ENCODE peak calls at places on chromosomes 4 and X, in seven cellular contexts. Y is endothelial cell of umbilical vein, A is osteocyte, H is MM.1S, Z is neural crest cell, W is suprapubic skin, Q is heart right ventricle. E is an unnamed sample.

GRCh38 chr4:68176904-68177303 is 47.2 kb upstream of the TMPRSS11F start:
- DNase-seq in Y (no peak), A (no peak), H (no peak), Z (no peak), W (no peak), Q (no peak), E (no peak)

GRCh38 chr4:139814285-139815015 is 148.8 kb downstream of the MGST2 start:
- DNase-seq in Y (peak), A (no peak), H (no peak), Z (no peak), W (no peak), Q (peak), E (peak)

GRCh38 chr4:74848774-74849173 is 54.5 kb upstream of the BTC start:
- DNase-seq in Y (no peak), A (no peak), H (no peak), Z (no peak), W (no peak), Q (no peak), E (no peak)

GRCh38 chr4:168815373-168816345 is 194.4 kb downstream of the CBR4 start:
- DNase-seq in Y (peak), A (no peak), H (no peak), Z (no peak), W (no peak), Q (no peak), E (peak)

GRCh38 chr4:106502106-106502699 is 133.6 kb upstream of the GIMD1 start:
- DNase-seq in Y (peak), A (no peak), H (peak), Z (peak), W (no peak), Q (peak), E (peak)

GRCh38 chrX:152915541-152916241 is 17.8 kb downstream of the ZNF185 start:
- DNase-seq in Y (peak), A (no peak), H (peak), Z (peak), W (no peak), Q (no peak), E (peak)

GRCh38 chrX:24301060-24301459 is 12.8 kb downstream of the SUPT20HL2 start:
- DNase-seq in Y (no peak), A (no peak), H (no peak), Z (no peak), W (no peak), Q (no peak), E (peak)

GRCh38 chrX:69031181-69031580 is 134.1 kb downstream of the PJA1 start:
- DNase-seq in Y (peak), A (peak), H (no peak), Z (no peak), W (no peak), Q (no peak), E (no peak)

GRCh38 chr4:74364649-74365491 is at the start of gene EREG:
- DNase-seq in Y (peak), A (peak), H (no peak), Z (peak), W (no peak), Q (peak), E (peak)

GRCh38 chr4:151291485-151291884 is 14.5 kb downstream of the PRSS48 start:
- DNase-seq in Y (no peak), A (no peak), H (no peak), Z (no peak), W (no peak), Q (no peak), E (no peak)

GRCh38 chr4:48483006-48483776 is at the start of gene SLC10A4:
- DNase-seq in Y (no peak), A (no peak), H (no peak), Z (peak), W (no peak), Q (no peak), E (no peak)

GRCh38 chrX:43552166-43552565 is 103.9 kb upstream of the MAOA start:
- DNase-seq in Y (no peak), A (no peak), H (no peak), Z (no peak), W (no peak), Q (no peak), E (no peak)

GRCh38 chrX:120358687-120359086 is 3.2 kb upstream of the ATP1B4 start:
- DNase-seq in Y (no peak), A (no peak), H (no peak), Z (no peak), W (no peak), Q (no peak), E (no peak)

GRCh38 chrX:55919367-55920221 is 202.0 kb downstream of the RRAGB start:
- DNase-seq in Y (no peak), A (no peak), H (peak), Z (no peak), W (no peak), Q (no peak), E (no peak)

GRCh38 chrX:115324194-115324593 is 34.7 kb downstream of the LUZP4 start:
- DNase-seq in Y (peak), A (no peak), H (no peak), Z (no peak), W (no peak), Q (peak), E (peak)

GRCh38 chr4:6907658-6908191 is 1.9 kb upstream of the TBC1D14 start:
- DNase-seq in Y (peak), A (no peak), H (no peak), Z (no peak), W (peak), Q (peak), E (peak)

GRCh38 chr4:88533937-88534750 is 10.6 kb upstream of the PYURF start:
- DNase-seq in Y (peak), A (no peak), H (no peak), Z (no peak), W (no peak), Q (no peak), E (peak)

GRCh38 chr4:152323221-152323620 is 212.7 kb downstream of the FBXW7 start:
- DNase-seq in Y (no peak), A (no peak), H (no peak), Z (no peak), W (no peak), Q (no peak), E (no peak)

GRCh38 chr4:163895369-163896005 is 401.0 kb downstream of the TMA16 start:
- DNase-seq in Y (no peak), A (no peak), H (no peak), Z (no peak), W (no peak), Q (no peak), E (no peak)

GRCh38 chrX:2635366-2635765 is 55.7 kb upstream of the CD99 start:
- DNase-seq in Y (no peak), A (no peak), H (no peak), Z (no peak), W (no peak), Q (no peak), E (no peak)

GRCh38 chr4:10108818-10109783 is 7.5 kb downstream of the WDR1 start:
- DNase-seq in Y (no peak), A (no peak), H (no peak), Z (no peak), W (no peak), Q (no peak), E (no peak)

GRCh38 chrX:2572740-2573139 is 72.0 kb upstream of the DHRSX start:
- DNase-seq in Y (no peak), A (no peak), H (no peak), Z (no peak), W (no peak), Q (no peak), E (peak)

GRCh38 chr4:184010696-184011095 is 105.6 kb downstream of the STOX2 start:
- DNase-seq in Y (no peak), A (peak), H (no peak), Z (no peak), W (no peak), Q (no peak), E (no peak)

GRCh38 chrX:24479924-24480722 is 15.0 kb downstream of the PDK3 start:
- DNase-seq in Y (peak), A (no peak), H (peak), Z (no peak), W (no peak), Q (peak), E (no peak)

GRCh38 chr4:161256716-161257115 is 907.1 kb downstream of the FSTL5 start:
- DNase-seq in Y (peak), A (no peak), H (peak), Z (no peak), W (no peak), Q (no peak), E (no peak)

GRCh38 chrX:74465424-74465823 is 44.1 kb downstream of the SLC16A2 start:
- DNase-seq in Y (no peak), A (no peak), H (no peak), Z (no peak), W (no peak), Q (no peak), E (peak)

GRCh38 chr4:148935179-148935578 is 493.0 kb upstream of the NR3C2 start:
- DNase-seq in Y (no peak), A (no peak), H (no peak), Z (no peak), W (no peak), Q (no peak), E (no peak)

GRCh38 chr4:67558493-67558892 is at the start of gene STAP1:
- DNase-seq in Y (no peak), A (no peak), H (peak), Z (no peak), W (no peak), Q (no peak), E (no peak)

GRCh38 chr4:158302076-158302866 is 92.0 kb downstream of the TMEM144 start:
- DNase-seq in Y (peak), A (no peak), H (no peak), Z (no peak), W (no peak), Q (no peak), E (peak)

DNA sequence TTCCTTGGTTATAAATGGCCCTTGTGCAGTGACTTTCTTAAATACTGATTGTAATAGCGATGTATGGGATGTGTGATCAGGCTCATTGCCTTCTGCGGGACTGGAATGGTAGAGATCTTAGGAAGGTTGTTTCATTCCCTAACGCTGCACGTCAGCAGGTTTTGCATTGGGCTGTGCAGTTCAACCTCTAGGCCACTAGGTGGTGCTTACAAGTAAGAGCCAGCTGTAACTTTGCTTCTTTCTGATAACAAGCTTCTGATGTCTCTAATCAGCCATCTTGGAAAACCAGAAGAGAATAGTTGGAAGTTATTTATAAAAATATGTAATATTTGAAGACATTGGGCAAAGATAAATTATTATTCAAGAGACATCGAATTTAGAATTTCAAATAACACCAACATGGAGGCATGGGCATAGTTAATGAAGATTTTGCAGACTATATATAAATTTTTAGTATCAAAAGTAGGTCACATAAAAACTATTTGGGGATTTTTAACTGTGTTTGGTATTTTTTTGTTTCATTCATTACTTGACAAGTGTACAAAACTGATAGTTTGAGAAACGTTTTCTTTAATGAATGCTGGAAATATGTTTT is 339.7 kb upstream of the PCDH7 start:
- DNase-seq in Y (peak), A (no peak), H (peak), Z (peak), W (no peak), Q (no peak), E (peak)
- TF ChIP-seq CTCF in Y (peak), A (peak), H (peak), Z (peak), W (peak), Q (peak), E (peak)

GRCh38 chrX:45198301-45198700 is 2.4 kb downstream of the DIPK2B start:
- DNase-seq in Y (peak), A (no peak), H (no peak), Z (no peak), W (no peak), Q (no peak), E (peak)
- TF ChIP-seq CTCF in Y (no peak), A (no peak), H (no peak), Z (no peak), W (no peak), Q (no peak), E (no peak)

DNA sequence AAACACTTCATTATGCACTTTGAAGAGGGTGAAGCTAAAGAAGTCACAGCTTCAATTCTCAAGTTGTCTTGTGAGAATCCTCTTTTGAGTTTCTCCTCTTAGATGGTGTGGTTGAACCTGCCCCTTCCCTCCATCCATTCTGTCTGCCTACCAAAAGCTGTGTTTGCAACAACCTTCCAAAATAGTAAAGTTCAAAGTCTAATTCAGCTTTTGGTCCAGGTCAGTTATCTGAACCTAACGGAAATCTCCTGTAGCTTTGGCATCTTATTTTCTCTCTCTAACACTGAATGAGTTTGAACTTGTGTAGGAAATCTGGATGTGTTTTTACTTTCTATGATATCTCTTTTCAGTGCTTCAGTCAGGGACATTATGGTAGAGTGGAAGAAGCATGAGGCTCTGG is 201.7 kb upstream of the AR start:
- DNase-seq in Y (no peak), A (no peak), H (no peak), Z (no peak), W (no peak), Q (no peak), E (no peak)
- TF ChIP-seq CTCF in Y (no peak), A (no peak), H (no peak), Z (no peak), W (no peak), Q (no peak), E (no peak)

DNA sequence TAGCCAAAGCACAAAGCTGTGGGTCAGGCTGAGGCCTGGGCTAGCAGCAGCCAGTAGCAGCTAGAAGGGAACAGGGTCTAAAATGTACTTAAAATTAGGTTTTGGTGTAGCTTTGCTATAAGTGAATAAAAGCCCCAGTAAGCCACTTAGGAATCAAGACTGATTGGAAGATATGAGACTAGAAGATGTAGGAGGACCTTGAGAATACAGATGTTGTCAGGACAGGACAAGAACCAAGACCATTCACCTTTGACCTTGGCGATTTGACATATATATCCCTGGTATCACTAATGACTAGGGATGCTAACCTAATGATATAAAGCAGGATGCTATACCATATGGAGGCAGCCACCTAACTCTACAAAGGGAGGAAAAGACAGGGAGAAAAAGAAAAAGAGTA is 238.1 kb downstream of the FBXO8 start:
- DNase-seq in Y (no peak), A (no peak), H (no peak), Z (no peak), W (no peak), Q (no peak), E (no peak)
- TF ChIP-seq CTCF in Y (no peak), A (no peak), H (no peak), Z (no peak), W (no peak), Q (no peak), E (no peak)

GRCh38 chrX:39164212-39164611 is 363.0 kb downstream of the MID1IP1 start:
- DNase-seq in Y (no peak), A (no peak), H (no peak), Z (no peak), W (no peak), Q (no peak), E (no peak)

GRCh38 chrX:39165185-39165584 is 363.9 kb downstream of the MID1IP1 start:
- DNase-seq in Y (no peak), A (no peak), H (no peak), Z (no peak), W (no peak), Q (no peak), E (no peak)

GRCh38 chrX:39163585-39163984 is 362.3 kb downstream of the MID1IP1 start:
- DNase-seq in Y (no peak), A (no peak), H (no peak), Z (no peak), W (no peak), Q (no peak), E (no peak)

GRCh38 chrX:39161856-39162255 is 360.6 kb downstream of the MID1IP1 start:
- DNase-seq in Y (no peak), A (no peak), H (no peak), Z (no peak), W (no peak), Q (no peak), E (no peak)

DNA sequence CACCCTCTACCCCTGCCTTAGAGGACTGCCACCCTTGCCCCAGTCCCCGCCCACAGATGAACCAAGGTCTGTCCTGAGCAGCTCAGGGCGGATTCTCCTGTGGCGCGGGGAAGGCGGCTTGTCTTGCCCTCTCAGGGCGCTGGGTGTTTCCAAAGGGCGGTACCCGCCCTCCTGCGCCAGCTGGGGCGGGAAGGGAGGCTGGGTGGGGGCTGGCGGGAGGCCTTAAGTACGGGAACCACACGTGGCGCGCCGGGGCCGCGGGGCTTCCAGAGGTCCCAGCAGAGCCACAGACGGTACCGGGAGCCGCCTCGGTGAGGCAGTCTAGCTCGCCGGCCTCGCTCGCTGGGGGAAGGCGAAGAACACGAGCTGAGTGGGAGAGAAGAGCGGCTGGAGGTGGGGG is 361.1 kb downstream of the MID1IP1 start:
- DNase-seq in Y (no peak), A (no peak), H (no peak), Z (peak), W (no peak), Q (no peak), E (no peak)
- TF ChIP-seq CTCF in Y (no peak), A (no peak), H (no peak), Z (peak), W (peak), Q (no peak), E (no peak)

DNA sequence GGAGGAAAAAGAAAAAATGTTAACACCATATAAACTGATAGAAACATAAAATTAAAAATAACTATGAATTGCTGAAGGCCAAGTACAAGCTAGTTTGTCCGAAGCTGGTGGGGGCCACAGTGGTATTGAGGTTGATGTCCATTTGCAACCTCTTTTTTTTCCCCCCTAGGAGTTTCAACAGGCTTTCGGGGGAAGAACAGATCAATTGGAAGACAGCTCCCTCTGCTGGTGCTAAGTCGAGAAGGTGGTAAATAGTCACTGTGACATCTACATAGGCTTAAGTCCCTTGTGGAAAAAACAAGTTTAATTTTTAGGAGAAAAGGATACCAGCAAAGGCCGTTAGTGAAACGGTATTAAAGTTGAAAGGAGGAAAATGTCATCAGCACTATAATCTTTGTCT is 115.7 kb upstream of the ZXDA start:
- DNase-seq in Y (peak), A (no peak), H (peak), Z (no peak), W (no peak), Q (peak), E (peak)
- TF ChIP-seq CTCF in Y (peak), A (peak), H (peak), Z (peak), W (no peak), Q (peak), E (peak)

DNA sequence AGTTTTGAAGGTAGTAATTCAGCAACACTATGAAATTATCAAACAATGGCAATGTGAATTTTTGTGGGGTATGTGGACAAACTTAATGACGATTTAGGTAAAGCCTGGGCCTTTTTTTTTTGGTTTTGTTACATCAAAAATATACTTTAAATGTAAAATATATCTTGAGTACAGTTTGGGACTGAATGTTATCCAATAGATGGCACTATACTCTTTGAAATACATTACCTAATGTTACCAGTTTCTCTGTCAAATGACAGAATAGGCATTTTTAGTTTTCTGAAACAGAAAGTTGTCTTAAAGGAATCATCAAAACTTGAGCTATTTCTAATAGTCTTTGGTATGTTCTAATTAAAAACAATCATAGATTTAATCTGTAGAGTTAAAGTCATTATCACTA is 1651.9 kb downstream of the C4orf33 start:
- DNase-seq in Y (no peak), A (no peak), H (peak), Z (no peak), W (no peak), Q (no peak), E (peak)
- TF ChIP-seq CTCF in Y (no peak), A (peak), H (peak), Z (peak), W (no peak), Q (no peak), E (peak)

GRCh38 chr4:20249333-20249732 is 2.4 kb upstream of the SLIT2 start:
- DNase-seq in Y (peak), A (no peak), H (peak), Z (no peak), W (no peak), Q (no peak), E (peak)
- TF ChIP-seq CTCF in Y (peak), A (peak), H (peak), Z (peak), W (peak), Q (no peak), E (peak)

GRCh38 chr4:30721353-30722091 is 1.4 kb downstream of the PCDH7 start:
- DNase-seq in Y (peak), A (peak), H (no peak), Z (peak), W (no peak), Q (peak), E (peak)
- TF ChIP-seq CTCF in Y (peak), A (peak), H (no peak), Z (peak), W (peak), Q (no peak), E (no peak)

GRCh38 chrX:64571011-64571410 is 175.8 kb upstream of the MTMR8 start:
- DNase-seq in Y (no peak), A (no peak), H (no peak), Z (no peak), W (no peak), Q (no peak), E (no peak)

GRCh38 chrX:64570204-64570603 is 175.0 kb upstream of the MTMR8 start:
- DNase-seq in Y (no peak), A (no peak), H (no peak), Z (no peak), W (no peak), Q (no peak), E (no peak)
- TF ChIP-seq CTCF in Y (no peak), A (no peak), H (peak), Z (peak), W (no peak), Q (no peak), E (no peak)

E was measured in fibroblast of pulmonary artery.